ENCODE peak calls at places on chromosomes 13 and 19, in five cellular contexts. D, X, E, T and C are unnamed samples. For H3K36me3, the result is how much of the 10 kb centered on the place peaks cover.

GRCh38 chr19:18672606-18673337 is 10.7 kb upstream of the CRTC1 start:
- DNase-seq in D (no peak), X (peak), E (peak), T (no peak), C (no peak)

GRCh38 chr13:22278336-22278929 is 607.6 kb downstream of the FGF9 start:
- DNase-seq in D (no peak), X (no peak), E (peak), T (peak), C (no peak)

GRCh38 chr13:39037410-39037879 is 444 bp downstream of the PROSER1 start:
- DNase-seq in D (no peak), X (no peak), E (no peak), T (no peak), C (no peak)

GRCh38 chr13:77574076-77574475 is 38.6 kb downstream of the SCEL start:
- DNase-seq in D (no peak), X (no peak), E (no peak), T (no peak), C (no peak)

GRCh38 chr13:111506131-111506530 is 185.7 kb downstream of the TEX29 start:
- DNase-seq in D (no peak), X (no peak), E (no peak), T (no peak), C (no peak)

GRCh38 chr19:28519950-28520861 is 692.7 kb downstream of the UQCRFS1 start:
- DNase-seq in D (no peak), X (peak), E (peak), T (no peak), C (no peak)

GRCh38 chr19:40691421-40692211 is 1.2 kb upstream of the NUMBL start:
- DNase-seq in D (no peak), X (no peak), E (peak), T (no peak), C (no peak)

GRCh38 chr19:54388001-54388802 is 23.5 kb upstream of the LAIR1 start:
- DNase-seq in D (no peak), X (no peak), E (no peak), T (no peak), C (no peak)

GRCh38 chr13:111945086-111945485 is 121.9 kb upstream of the SOX1 start:
- DNase-seq in D (no peak), X (no peak), E (no peak), T (no peak), C (peak)

GRCh38 chr19:16433986-16434385 is 37.8 kb downstream of the EPS15L1 start:
- DNase-seq in D (no peak), X (no peak), E (no peak), T (no peak), C (no peak)

GRCh38 chr13:75390229-75390628 is 91.7 kb downstream of the TBC1D4 start:
- DNase-seq in D (no peak), X (no peak), E (no peak), T (no peak), C (no peak)

GRCh38 chr13:29991343-29991742 is 140.9 kb upstream of the UBL3 start:
- DNase-seq in D (no peak), X (no peak), E (no peak), T (no peak), C (no peak)

GRCh38 chr13:99151516-99151915 is 49.1 kb upstream of the UBAC2 start:
- DNase-seq in D (peak), X (no peak), E (no peak), T (peak), C (no peak)

GRCh38 chr19:12647490-12648071 is 19.0 kb downstream of the MAN2B1 start:
- DNase-seq in D (no peak), X (peak), E (peak), T (no peak), C (no peak)

GRCh38 chr13:61294467-61295186 is 121.0 kb downstream of the PCDH20 start:
- DNase-seq in D (no peak), X (no peak), E (no peak), T (no peak), C (no peak)

GRCh38 chr13:49635599-49636433 is 7.5 kb downstream of the ARL11 start:
- DNase-seq in D (no peak), X (no peak), E (no peak), T (no peak), C (no peak)

GRCh38 chr19:5595129-5595528 is 27.4 kb upstream of the TINCR start:
- DNase-seq in D (no peak), X (no peak), E (no peak), T (no peak), C (no peak)

DNA sequence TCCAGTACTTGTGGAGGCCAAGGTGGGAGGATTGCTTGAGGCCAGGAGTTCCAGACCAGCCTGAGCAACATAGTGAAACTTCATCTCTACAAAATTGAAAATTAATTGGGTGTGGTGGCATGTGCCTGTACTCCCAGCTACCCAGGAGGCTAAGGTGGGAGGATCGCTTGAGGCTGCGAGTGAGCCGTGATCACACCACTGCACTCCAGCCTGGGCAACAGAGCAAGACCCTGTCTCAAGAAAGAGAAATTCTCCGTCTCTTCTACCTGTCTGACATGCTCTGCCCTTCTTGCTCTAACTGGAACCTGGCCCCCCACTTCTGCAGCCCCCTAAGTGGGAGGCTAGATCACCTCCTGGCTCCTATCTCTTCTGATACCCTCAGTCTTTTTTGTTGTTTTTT is 7.4 kb downstream of the EIF3K start:
- DNase-seq in D (no peak), X (no peak), E (no peak), T (no peak), C (no peak)
- H3K36me3 ChIP-seq in D (half or more), X (under half), E (under half), T (half or more), C (half or more)

GRCh38 chr19:7907122-7907521 is 3.4 kb downstream of the MAP2K7 start:
- DNase-seq in D (peak), X (no peak), E (no peak), T (no peak), C (no peak)

GRCh38 chr19:7903244-7904073 is at the start of gene MAP2K7:
- DNase-seq in D (peak), X (peak), E (peak), T (peak), C (peak)

GRCh38 chr19:7905859-7906258 is 2.2 kb downstream of the MAP2K7 start:
- DNase-seq in D (no peak), X (no peak), E (no peak), T (no peak), C (no peak)

GRCh38 chr19:7904074-7905020 is 670 bp downstream of the MAP2K7 start:
- DNase-seq in D (peak), X (peak), E (peak), T (no peak), C (no peak)

DNA sequence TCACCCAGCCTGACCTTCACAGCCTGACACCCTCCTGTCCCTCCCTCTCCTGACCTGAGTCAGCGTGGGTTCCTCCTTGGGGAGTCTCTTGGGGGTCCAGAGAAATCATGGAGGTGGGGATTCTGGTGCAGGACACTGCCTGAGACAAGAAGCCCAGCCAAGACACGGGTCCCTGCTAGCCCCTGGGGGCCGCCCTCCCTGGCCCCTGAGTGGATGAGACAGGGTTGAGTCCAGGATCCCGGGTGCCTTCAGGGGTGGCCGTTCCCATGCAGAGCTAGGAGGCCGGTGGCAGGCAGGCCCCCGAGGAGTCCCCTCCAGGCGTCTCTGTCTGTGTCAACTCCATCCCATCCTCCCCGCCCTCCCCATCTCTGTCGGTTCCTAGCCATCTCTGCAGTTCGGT is 1.6 kb downstream of the MAP2K7 start:
- DNase-seq in D (peak), X (no peak), E (no peak), T (no peak), C (no peak)
- H3K36me3 ChIP-seq in D (under half), X (under half), E (under half), T (under half), C (under half)

GRCh38 chr19:1807030-1807694 is 4.9 kb downstream of the ATP8B3 start:
- DNase-seq in D (no peak), X (no peak), E (no peak), T (no peak), C (no peak)

GRCh38 chr19:1807695-1808394 is 4.2 kb downstream of the ATP8B3 start:
- DNase-seq in D (no peak), X (no peak), E (no peak), T (no peak), C (no peak)

GRCh38 chr19:1804858-1805257 is 7.2 kb downstream of the ATP8B3 start:
- DNase-seq in D (no peak), X (no peak), E (no peak), T (no peak), C (no peak)

GRCh38 chr19:1806184-1807029 is 5.7 kb downstream of the ATP8B3 start:
- DNase-seq in D (no peak), X (no peak), E (no peak), T (no peak), C (no peak)

DNA sequence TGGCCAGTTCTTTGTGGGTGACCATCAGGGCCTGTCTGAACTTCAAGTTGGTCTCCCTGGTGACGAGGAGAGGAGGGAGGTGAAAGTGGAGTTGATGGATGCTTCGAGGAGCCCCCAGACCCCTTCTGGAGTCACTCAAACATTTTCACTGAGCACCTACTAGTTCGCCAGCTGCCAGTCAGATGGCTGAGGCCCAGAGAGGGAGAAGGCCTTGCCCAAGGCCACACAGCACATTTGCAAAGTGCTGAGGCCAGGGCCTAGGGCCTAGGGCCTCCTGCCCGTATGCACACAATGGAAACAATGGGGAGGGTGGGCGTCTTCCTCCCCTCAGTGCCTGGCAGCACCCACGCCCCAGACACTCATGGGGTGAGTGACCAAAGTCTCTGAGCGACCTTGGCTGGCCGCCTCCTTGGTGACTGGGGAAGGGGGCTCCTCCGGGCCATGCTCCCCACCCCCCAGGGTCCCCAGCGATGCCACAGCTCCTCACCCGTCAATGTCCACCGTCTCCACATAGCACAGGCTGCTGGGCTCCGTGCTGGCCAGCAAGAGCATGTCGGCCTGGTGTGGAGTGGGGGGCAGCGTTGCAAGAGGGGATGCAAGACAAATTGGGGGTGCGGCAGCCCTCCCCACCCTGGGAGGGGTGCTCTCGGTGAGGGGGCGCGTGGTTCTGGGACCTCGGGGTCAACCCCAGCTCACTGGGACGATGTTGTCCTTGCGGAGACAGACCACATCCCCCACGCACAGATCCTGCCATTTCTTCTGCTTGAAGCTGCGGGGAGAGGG is 6.5 kb downstream of the ATP8B3 start:
- DNase-seq in D (no peak), X (no peak), E (no peak), T (no peak), C (no peak)
- H3K36me3 ChIP-seq in D (under half), X (under half), E (under half), T (under half), C (under half)

GRCh38 chr19:46607441-46607841 is 6.3 kb downstream of the CALM3 start:
- DNase-seq in D (no peak), X (no peak), E (no peak), T (no peak), C (peak)

GRCh38 chr19:46606681-46607440 is 5.7 kb downstream of the CALM3 start:
- DNase-seq in D (no peak), X (no peak), E (no peak), T (no peak), C (no peak)

GRCh38 chr19:46604781-46605355 is 3.7 kb downstream of the CALM3 start:
- DNase-seq in D (no peak), X (no peak), E (no peak), T (no peak), C (peak)

GRCh38 chr19:46605356-46605821 is 4.3 kb downstream of the CALM3 start:
- DNase-seq in D (no peak), X (no peak), E (no peak), T (no peak), C (peak)

DNA sequence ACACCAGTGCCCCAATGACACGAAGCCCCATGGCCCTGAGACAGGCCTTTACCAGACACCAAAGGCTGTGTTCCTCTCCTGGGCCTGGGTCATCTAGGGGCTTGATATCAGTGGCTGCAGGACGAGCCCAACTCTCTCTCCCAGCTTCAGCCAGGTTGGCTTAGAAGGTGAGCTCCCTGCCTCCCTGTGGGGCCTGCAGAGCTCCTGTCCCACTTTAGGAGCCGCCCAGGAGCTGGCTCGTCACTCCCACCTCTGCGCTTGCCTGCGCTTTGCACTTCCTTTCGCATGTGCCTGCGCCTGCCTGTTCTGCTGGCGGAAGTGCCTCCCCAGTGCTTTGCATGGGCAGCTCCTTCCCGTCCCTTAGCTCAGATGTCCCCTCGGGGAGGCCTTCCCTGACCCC is 4.9 kb downstream of the CALM3 start:
- DNase-seq in D (no peak), X (no peak), E (no peak), T (no peak), C (no peak)
- H3K36me3 ChIP-seq in D (half or more), X (under half), E (under half), T (under half), C (under half)